ENCODE peak calls at places on chromosomes 5 and 9, in four cellular contexts. J is adrenal gland, Y is MM.1S, H is heart left ventricle. T is an unnamed sample.
A peak's percentile ranks its signal among the peaks of the same experiment; 100 is the strongest.

GRCh38 chr5:10896016-10896415 is 135.0 kb upstream of the DAP start:
- DNase-seq in Y (no peak), J (no peak), H (no peak), T (no peak)

GRCh38 chr5:125311743-125312142 is 565.3 kb upstream of the ZNF608 start:
- DNase-seq in Y (no peak), J (no peak), H (no peak), T (no peak)

GRCh38 chr5:88883566-88884434 is 816 bp upstream of the MEF2C start:
- DNase-seq in H (peak; percentile 77), Y (peak; percentile 84), J (peak; percentile 76), T (peak; percentile 80)

GRCh38 chr9:131583836-131584555 is 38.7 kb downstream of the PRRT1B start:
- DNase-seq in J (no peak), Y (no peak), H (peak; percentile 14), T (peak; percentile 23)

GRCh38 chr5:64331597-64332277 is 166.1 kb downstream of the RNF180 start:
- DNase-seq in H (peak; percentile 82), J (no peak), Y (no peak), T (peak; percentile 80)

GRCh38 chr5:151678146-151678545 is 8.6 kb downstream of the SPARC start:
- DNase-seq in H (peak; percentile 62), J (peak; percentile 29), Y (no peak), T (no peak)

GRCh38 chr9:38047301-38048251 is 21.5 kb downstream of the SHB start:
- DNase-seq in H (peak; percentile 87), Y (no peak), J (peak; percentile 86), T (peak; percentile 51)

GRCh38 chr5:142253938-142254895 is 70.6 kb downstream of the SPRY4 start:
- DNase-seq in H (no peak), J (no peak), Y (no peak), T (no peak)

GRCh38 chr5:33588654-33589372 is 148.0 kb downstream of the TARS1 start:
- DNase-seq in Y (no peak), J (no peak), H (no peak), T (peak; percentile 50)

GRCh38 chr9:113154936-113155335 is 4.1 kb downstream of the SLC31A2 start:
- DNase-seq in H (no peak), J (no peak), Y (no peak), T (no peak)

GRCh38 chr9:113152699-113153098 is 1.9 kb downstream of the SLC31A2 start:
- DNase-seq in J (no peak), Y (no peak), H (no peak), T (no peak)

GRCh38 chr9:113155911-113156559 is 5.2 kb downstream of the SLC31A2 start:
- DNase-seq in H (no peak), J (no peak), Y (no peak), T (no peak)

GRCh38 chr9:113153599-113153998 is 2.8 kb downstream of the SLC31A2 start:
- DNase-seq in Y (no peak), H (no peak), J (no peak), T (no peak)

GRCh38 chr9:113154471-113154870 is 3.7 kb downstream of the SLC31A2 start:
- DNase-seq in Y (no peak), H (no peak), J (peak; percentile 31), T (peak; percentile 70)
- H3K27ac ChIP-seq in Y (no peak overlapping the region), H (no peak overlapping the region), J (no peak overlapping the region), T (peak overlapping the region; percentile 79)

DNA sequence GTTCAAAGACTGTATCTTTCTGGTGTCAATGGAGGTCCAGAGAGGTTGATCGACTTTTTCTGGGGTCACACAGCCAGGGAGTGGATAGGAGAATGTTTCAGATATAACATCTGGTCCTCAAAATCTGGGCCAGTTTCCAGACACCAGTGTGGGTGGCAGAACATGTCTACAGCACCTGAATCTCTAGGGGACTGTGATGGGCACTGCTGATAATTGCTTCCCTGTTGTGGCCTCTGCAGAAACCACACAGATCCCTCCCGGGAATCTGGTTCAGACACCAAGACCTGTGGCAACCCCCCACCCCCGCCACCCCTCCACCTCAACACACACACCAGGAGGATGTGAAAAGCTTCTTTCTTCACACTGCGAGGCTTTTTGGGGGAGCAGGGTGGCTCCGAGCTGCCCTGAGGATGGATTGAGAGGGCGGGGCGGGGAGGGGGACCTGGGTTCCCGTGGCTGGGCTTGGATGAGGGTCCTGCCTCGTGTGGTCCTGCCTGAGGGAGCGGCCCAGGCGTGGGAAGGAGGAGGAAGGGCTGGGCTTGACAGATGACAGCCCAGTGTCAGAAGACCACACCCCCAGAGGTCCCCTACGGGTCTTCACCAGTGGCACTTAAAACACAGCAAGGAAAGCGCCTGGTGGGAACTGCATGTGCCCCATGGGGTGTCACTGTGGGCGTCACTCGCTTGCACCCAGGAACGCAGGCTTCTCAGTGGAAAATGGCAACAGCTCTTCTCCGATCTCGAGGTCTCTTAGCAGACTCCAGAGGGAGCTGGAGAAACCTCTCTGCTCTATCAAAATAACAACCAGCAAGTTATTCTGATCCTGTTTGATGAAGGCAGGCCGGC is 55.2 kb downstream of the TRIP13 start:
- DNase-seq in H (no peak), J (no peak), Y (no peak), T (no peak)
- TF ChIP-seq CTCF in H (no peak), J (no peak), Y (no peak), T (no peak)

GRCh38 chr5:82163459-82164108 is 114.6 kb downstream of the RPS23 start:
- DNase-seq in H (no peak), Y (no peak), J (no peak), T (no peak)
- H3K4me3 ChIP-seq in H (no peak overlapping the region), Y (no peak overlapping the region), J (no peak overlapping the region), T (no peak overlapping the region)

DNA sequence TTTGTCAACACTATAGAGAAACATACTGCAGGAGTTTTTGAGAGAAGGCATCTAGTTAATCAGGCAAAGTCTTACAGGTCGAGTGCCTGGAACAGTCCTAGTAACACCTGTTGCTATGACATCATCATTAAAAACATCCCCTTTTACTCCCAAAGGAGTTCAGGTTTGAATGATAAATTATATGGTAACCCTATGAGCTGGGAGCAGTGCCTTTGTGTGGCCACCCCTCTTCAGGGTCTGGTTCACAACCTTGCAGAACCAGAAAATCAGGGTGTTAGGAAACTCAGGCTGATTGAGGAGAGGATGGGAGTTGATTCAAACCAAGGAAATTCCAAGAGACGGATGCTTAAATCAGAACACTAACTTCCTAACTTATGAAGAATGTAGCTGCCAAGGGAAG is 179.1 kb upstream of the RASEF start:
- DNase-seq in H (no peak), J (no peak), Y (no peak), T (no peak)
- H3K27ac ChIP-seq in H (no peak overlapping the region), J (no peak overlapping the region), Y (no peak overlapping the region), T (no peak overlapping the region)

T was measured in psoas muscle.